ENCODE peak calls at places on chromosomes 1 and 21, in seven cellular contexts. R is fibroblast of lung, E is K562, X is GM23248, T is endothelial cell of umbilical vein, V is HCT116, S is neural progenitor cell. N is an unnamed sample.

GRCh38 chr1:206658264-206658980 is 23.1 kb downstream of the DYRK3 start:
- DNase-seq in T (peak), S (peak), V (peak), E (peak), R (no peak), X (peak), N (no peak)

GRCh38 chr21:28089599-28090421 is 902.9 kb downstream of the LTN1 start:
- DNase-seq in E (no peak), V (no peak), R (no peak), S (peak), X (no peak), T (no peak), N (peak)

GRCh38 chr1:7374761-7375160 is 396.3 kb upstream of the VAMP3 start:
- DNase-seq in S (no peak), E (no peak), V (no peak), T (no peak), X (no peak), R (no peak), N (no peak)

GRCh38 chr1:56911098-56911497 is 54.7 kb downstream of the C8B start:
- DNase-seq in R (peak), T (no peak), X (peak), E (no peak), S (no peak), V (no peak), N (peak)

GRCh38 chr1:29753244-29753643 is 516.9 kb downstream of the PTPRU start:
- DNase-seq in S (no peak), X (no peak), T (no peak), E (no peak), V (no peak), R (no peak), N (no peak)

GRCh38 chr1:1014896-1015681 is 1.8 kb downstream of the ISG15 start:
- DNase-seq in T (no peak), E (no peak), S (peak), V (no peak), X (no peak), R (no peak), N (no peak)

GRCh38 chr1:186681136-186681535 is 913 bp upstream of the PTGS2 start:
- DNase-seq in R (peak), V (no peak), X (peak), E (no peak), T (no peak), S (no peak), N (no peak)

GRCh38 chr1:202029171-202029665 is 18.8 kb downstream of the ELF3 start:
- DNase-seq in V (peak), E (no peak), X (peak), T (peak), S (no peak), R (peak), N (peak)

GRCh38 chr1:83998599-83999315 is at the start of gene TTLL7:
- DNase-seq in E (peak), V (no peak), X (peak), R (peak), T (peak), S (peak), N (peak)

GRCh38 chr1:85398391-85399064 is 66.4 kb downstream of the DDAH1 start:
- DNase-seq in E (no peak), V (no peak), X (peak), T (peak), S (no peak), R (peak), N (peak)

GRCh38 chr21:22855581-22855980 is 1857.4 kb downstream of the NCAM2 start:
- DNase-seq in E (no peak), S (no peak), V (no peak), T (peak), X (no peak), R (no peak), N (peak)

GRCh38 chr1:229582011-229582694 is 23.6 kb upstream of the ABCB10 start:
- DNase-seq in E (no peak), X (peak), S (no peak), T (peak), R (peak), V (no peak), N (no peak)

GRCh38 chr1:152000989-152001630 is 7.5 kb upstream of the S100A10 start:
- DNase-seq in X (peak), R (no peak), T (no peak), S (no peak), V (no peak), E (no peak), N (no peak)

GRCh38 chr1:54253480-54253879 is 53.5 kb downstream of the MRPL37 start:
- DNase-seq in S (no peak), T (peak), V (peak), R (peak), X (peak), E (no peak), N (peak)

GRCh38 chr1:27430903-27431653 is 38.7 kb downstream of the GPR3 start:
- DNase-seq in T (peak), V (no peak), X (peak), S (no peak), R (peak), E (no peak), N (no peak)

GRCh38 chr1:95793893-95794292 is 559.9 kb downstream of the RWDD3 start:
- DNase-seq in V (no peak), X (peak), T (no peak), E (no peak), R (no peak), S (peak), N (no peak)

GRCh38 chr1:235366286-235366685 is 941 bp upstream of the TBCE start:
- DNase-seq in S (no peak), T (no peak), E (peak), X (no peak), V (no peak), R (no peak), N (no peak)

GRCh38 chr1:194710671-194711070 is 1524.3 kb upstream of the B3GALT2 start:
- DNase-seq in S (no peak), X (no peak), R (no peak), E (no peak), T (no peak), V (no peak), N (no peak)

GRCh38 chr1:40877681-40878080 is 15.5 kb upstream of the CITED4 start:
- DNase-seq in V (no peak), S (no peak), R (peak), E (no peak), T (peak), X (peak), N (peak)

GRCh38 chr21:46559291-46559983 is 45.4 kb downstream of the S100B start:
- DNase-seq in S (no peak), V (no peak), E (peak), T (peak), R (no peak), X (no peak), N (no peak)

GRCh38 chr1:50109647-50110075 is 941 bp downstream of the ELAVL4 start:
- DNase-seq in R (no peak), X (peak), E (no peak), V (no peak), T (no peak), S (no peak), N (no peak)

GRCh38 chr1:215260711-215261110 is 178.2 kb downstream of the KCNK2 start:
- DNase-seq in V (no peak), T (no peak), E (no peak), R (no peak), S (no peak), X (no peak), N (no peak)

GRCh38 chr1:70221241-70222077 is at the start of gene SRSF11:
- DNase-seq in S (peak), X (peak), T (peak), R (peak), E (peak), V (peak), N (peak)

GRCh38 chr1:225754940-225755635 is 22.5 kb upstream of the SRP9 start:
- DNase-seq in E (peak), X (peak), S (no peak), R (peak), V (no peak), T (peak), N (peak)

GRCh38 chr1:211490821-211491415 is 1.0 kb downstream of the RD3 start:
- DNase-seq in T (no peak), E (peak), S (no peak), V (no peak), R (no peak), X (no peak), N (no peak)

GRCh38 chr1:201311356-201312011 is 28.2 kb downstream of the PKP1 start:
- DNase-seq in V (no peak), R (no peak), X (no peak), S (no peak), T (no peak), E (no peak), N (no peak)

GRCh38 chr1:108016451-108016920 is 51.5 kb upstream of the VAV3 start:
- DNase-seq in T (peak), E (peak), R (peak), X (peak), S (no peak), V (no peak), N (peak)

GRCh38 chr1:87685366-87686136 is 356.9 kb downstream of the LMO4 start:
- DNase-seq in V (no peak), T (peak), R (peak), E (no peak), S (peak), X (no peak), N (no peak)

GRCh38 chr1:110234691-110235090 is 24.6 kb downstream of the KCNC4 start:
- DNase-seq in R (no peak), X (peak), S (no peak), E (no peak), V (no peak), T (no peak), N (no peak)

GRCh38 chr21:31447477-31447876 is 103.4 kb upstream of the TIAM1 start:
- DNase-seq in S (no peak), R (no peak), X (peak), E (no peak), V (no peak), T (no peak), N (no peak)

GRCh38 chr1:67834246-67834877 is 1.1 kb upstream of the GNG12 start:
- DNase-seq in E (no peak), X (no peak), T (no peak), S (no peak), V (no peak), R (no peak), N (peak)
- H3K4me3 ChIP-seq in E (no peak), X (peak), T (no peak), S (no peak), V (peak), R (no peak), N (no peak)

GRCh38 chr1:158095737-158096335 is 84.9 kb upstream of the CD1D start:
- DNase-seq in R (peak), T (peak), V (no peak), X (peak), S (peak), E (peak), N (no peak)
- TF ChIP-seq EZH2 in R (no peak), T (no peak), V (no peak), X (no peak), S (no peak), E (no peak), N (no peak)

DNA sequence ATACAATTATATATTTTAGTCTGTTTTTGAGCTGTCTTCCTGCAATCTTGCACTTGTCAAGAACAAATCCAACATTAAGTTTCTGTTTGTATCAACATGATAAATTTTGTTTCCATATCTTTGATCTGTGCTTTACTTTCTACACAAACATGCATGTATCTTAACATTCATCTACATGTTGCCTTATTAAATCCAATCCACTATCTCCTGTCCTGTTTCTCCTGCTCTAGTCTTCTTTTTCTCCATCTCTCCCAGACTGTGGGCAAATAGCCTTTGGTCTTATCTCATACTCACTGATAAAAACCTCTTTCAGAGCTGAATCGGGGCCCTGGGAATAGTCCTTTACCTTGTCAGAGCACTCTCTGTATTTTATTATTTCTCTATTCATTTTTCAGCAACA is 101.3 kb downstream of the PLPPR4 start:
- DNase-seq in E (no peak), X (no peak), S (no peak), T (no peak), V (no peak), R (no peak), N (no peak)
- H3K4me3 ChIP-seq in E (no peak), X (no peak), S (no peak), T (no peak), V (no peak), R (no peak), N (no peak)

DNA sequence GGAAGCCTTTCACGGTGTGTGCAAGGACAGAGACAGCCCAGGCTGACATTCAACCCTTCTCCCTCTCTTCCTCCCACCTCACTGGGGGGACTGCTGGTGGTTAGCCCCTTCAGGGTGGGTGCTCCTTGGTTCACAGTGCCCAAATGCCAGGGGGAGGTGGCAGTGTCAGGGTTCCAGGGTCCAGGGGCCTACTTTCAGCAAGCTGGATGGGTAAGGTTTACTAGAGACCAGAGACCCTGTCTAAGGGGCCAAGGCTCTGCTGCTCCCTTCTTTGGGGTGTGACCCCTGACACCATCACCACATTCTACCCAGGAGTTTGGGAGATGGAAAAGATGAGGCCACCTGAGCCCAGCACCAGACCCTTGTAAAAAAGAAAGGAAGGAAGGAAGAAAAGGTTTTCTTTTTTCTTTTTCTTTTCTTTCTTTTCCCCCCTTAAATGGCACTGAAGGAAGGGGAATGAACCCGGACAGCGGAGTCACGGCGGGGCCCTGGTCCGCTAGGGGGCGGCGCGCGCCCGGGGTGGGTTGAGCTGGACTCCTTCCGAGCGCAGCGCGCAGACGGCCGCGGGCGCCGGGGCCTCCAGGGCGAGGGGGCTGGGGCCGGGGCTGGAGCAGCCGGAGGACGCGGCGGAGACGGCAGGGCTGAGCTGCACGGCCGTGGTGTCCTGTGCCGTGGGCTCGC is 18.8 kb downstream of the KNCN start:
- DNase-seq in S (peak), R (peak), E (peak), T (peak), X (peak), V (no peak), N (peak)
- TF ChIP-seq EZH2 in S (peak), R (no peak), E (no peak), T (no peak), X (no peak), V (no peak), N (no peak)

DNA sequence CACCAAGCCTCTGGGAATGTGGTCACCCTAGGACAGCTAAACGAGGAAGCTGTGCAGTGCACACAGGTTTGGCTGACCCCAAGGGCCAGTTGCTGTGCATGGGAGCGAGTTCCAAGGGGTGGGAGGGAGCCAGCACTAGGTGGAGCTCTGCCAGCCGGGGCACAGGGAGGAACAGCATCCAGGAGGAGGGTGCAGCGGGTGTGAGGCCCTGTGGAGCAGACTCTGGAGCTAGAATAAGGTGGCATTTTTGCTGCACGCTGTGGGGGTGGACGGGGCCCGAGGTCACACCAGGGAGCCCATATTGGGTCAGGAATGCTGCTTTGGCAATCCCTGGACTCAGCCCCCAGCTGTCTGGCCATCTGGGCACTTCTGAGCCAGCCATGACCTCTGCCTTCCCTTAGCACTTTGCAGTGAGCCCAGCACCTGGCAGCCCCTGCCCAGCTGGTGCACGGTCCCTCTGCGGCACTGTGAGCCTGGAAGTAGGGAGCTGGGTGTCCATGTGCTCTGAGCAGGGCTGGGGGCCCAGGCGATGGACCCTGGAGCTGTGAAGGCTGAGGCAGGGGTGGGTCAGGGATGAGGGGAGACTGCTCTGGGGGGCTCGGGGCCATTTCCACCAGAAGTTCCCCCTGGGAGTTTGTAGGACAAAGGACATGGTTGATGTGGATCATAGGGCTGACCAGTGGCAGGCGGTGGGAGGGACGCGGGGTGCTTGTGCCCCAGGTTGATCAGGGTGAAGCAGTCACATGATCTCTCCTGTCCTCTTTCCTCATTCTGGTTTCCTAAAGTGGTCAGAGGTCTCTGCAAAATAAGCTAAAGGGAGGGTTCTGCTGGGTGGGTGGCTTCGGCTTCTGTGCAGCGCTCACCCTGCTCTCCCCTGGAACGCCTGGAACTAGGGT is 8.9 kb downstream of the PDXK start:
- DNase-seq in S (no peak), X (peak), T (no peak), E (no peak), R (peak), V (no peak), N (peak)
- H3K4me3 ChIP-seq in S (peak), X (peak), T (no peak), E (peak), R (no peak), V (peak), N (peak)

DNA sequence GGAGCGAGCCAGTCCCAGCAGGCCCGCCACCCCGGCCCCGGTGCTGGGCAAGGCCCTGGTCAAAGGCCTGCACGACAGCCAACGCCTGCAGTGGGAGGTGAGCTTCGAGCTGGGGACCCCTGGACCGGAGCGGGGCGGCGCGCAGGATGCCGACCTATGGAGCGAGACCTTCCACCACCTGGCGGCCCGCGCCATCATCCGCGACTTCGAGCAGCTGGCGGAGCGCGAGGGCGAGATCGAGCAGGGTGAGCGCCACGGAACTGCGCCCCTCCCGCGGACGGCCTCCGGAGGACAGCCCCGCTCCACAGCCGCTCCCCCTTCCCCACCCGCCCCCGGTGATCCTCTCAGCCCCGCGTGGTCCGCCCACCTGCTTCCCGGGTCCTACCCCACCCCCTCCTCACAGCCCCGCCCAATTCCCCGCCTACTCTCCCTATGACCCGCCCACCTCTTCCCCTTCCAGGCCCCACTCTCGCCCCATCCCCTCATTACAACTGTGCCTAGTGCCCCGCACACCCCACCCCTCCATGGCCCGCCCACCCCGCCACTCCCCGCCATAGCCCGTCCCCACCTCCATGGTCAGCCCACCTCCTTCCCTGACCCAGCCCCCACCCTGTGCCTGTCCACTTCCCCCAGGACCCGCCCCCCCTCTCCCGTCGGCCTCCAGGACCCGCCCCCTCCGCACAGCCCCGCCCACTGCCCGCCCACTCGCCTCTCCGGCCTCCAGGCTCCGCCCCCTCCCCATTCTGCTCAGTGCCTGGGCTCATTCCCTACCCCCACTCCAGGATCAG is 52.7 kb downstream of the VWA5B1 start:
- DNase-seq in T (no peak), S (peak), X (no peak), E (peak), V (no peak), R (no peak), N (no peak)
- TF ChIP-seq EZH2 in T (no peak), S (no peak), X (no peak), E (no peak), V (no peak), R (no peak), N (no peak)

GRCh38 chr1:155379180-155379876 is 58.6 kb downstream of the RUSC1 start:
- DNase-seq in S (no peak), T (peak), X (peak), V (no peak), R (peak), E (peak), N (no peak)

DNA sequence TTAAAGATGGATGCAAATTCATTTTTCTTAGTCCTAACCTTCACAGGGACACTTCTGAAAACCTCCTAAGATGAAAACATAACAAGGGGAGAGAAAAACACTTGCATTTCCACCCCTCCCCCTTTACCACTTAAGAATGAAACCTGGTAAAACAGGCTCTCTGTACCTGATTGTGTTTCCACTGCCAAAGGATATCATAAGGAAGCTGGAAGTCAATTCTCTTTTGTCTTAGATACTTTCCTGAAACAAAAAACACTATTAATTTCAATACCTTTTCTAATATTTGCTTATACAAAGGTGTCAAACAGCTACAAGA is 59.1 kb downstream of the RUSC1 start:
- DNase-seq in X (no peak), V (no peak), R (no peak), T (no peak), E (no peak), S (no peak), N (no peak)
- H3K4me3 ChIP-seq in X (no peak), V (no peak), R (no peak), T (no peak), E (no peak), S (no peak), N (no peak)

GRCh38 chr1:20552728-20553571 is 577 bp downstream of the FAM43B start:
- DNase-seq in V (no peak), S (peak), E (no peak), X (peak), R (peak), T (peak), N (no peak)
- TF ChIP-seq EZH2 in V (no peak), S (peak), E (no peak), X (peak), R (peak), T (peak), N (no peak)

N was measured in PC-9.